ENCODE peak calls at places on chromosomes 5 and 9, in four cellular contexts. J is pancreas, Z is H9, N is sigmoid colon. C is an unnamed sample.

GRCh38 chr5:137649228-137649890 is 86.5 kb downstream of the KLHL3 start:
- DNase-seq in J (no peak), Z (no peak), N (no peak), C (no peak)

GRCh38 chr9:82934949-82935348 is 128.0 kb downstream of the RASEF start:
- DNase-seq in J (peak), Z (no peak), N (no peak), C (no peak)

GRCh38 chr9:92325991-92326500 is 293 bp downstream of the CENPP start:
- DNase-seq in J (peak), Z (no peak), N (no peak), C (no peak)

GRCh38 chr5:127567026-127567768 is 49.8 kb downstream of the PRRC1 start:
- DNase-seq in J (no peak), Z (no peak), N (no peak), C (no peak)

GRCh38 chr9:33677506-33677809 is 117.9 kb upstream of the PRSS3 start:
- DNase-seq in J (no peak), Z (no peak), N (no peak), C (no peak)

GRCh38 chr9:89400398-89401116 is 82.3 kb downstream of the SECISBP2 start:
- DNase-seq in J (no peak), Z (no peak), N (no peak), C (no peak)

GRCh38 chr9:135985459-135985774 is 24.2 kb upstream of the UBAC1 start:
- DNase-seq in J (no peak), Z (no peak), N (no peak), C (no peak)

GRCh38 chr9:134604834-134605233 is 36.8 kb upstream of the COL5A1 start:
- DNase-seq in J (no peak), Z (no peak), N (no peak), C (peak)

GRCh38 chr9:76415731-76416130 is 21.5 kb upstream of the RFK start:
- DNase-seq in J (peak), Z (no peak), N (no peak), C (no peak)

GRCh38 chr5:42876375-42876844 is 64.7 kb upstream of the SELENOP start:
- DNase-seq in J (no peak), Z (no peak), N (no peak), C (no peak)

GRCh38 chr5:6464441-6464840 is 15.8 kb downstream of the UBE2QL1 start:
- DNase-seq in J (no peak), Z (no peak), N (no peak), C (no peak)

GRCh38 chr9:124779368-124780059 is 2.6 kb downstream of the OLFML2A start:
- DNase-seq in J (no peak), Z (peak), N (peak), C (no peak)

GRCh38 chr9:96253059-96253696 is 48.8 kb downstream of the HSD17B3 start:
- DNase-seq in J (no peak), Z (no peak), N (no peak), C (no peak)

GRCh38 chr5:7884491-7885273 is 15.7 kb downstream of the MTRR start:
- DNase-seq in J (no peak), Z (no peak), N (no peak), C (no peak)

GRCh38 chr5:113244966-113245365 is 189.8 kb downstream of the TSSK1B start:
- DNase-seq in J (no peak), Z (no peak), N (no peak), C (no peak)

GRCh38 chr5:160030631-160031377 is 21.9 kb downstream of the TTC1 start:
- DNase-seq in J (no peak), Z (no peak), N (no peak), C (no peak)

GRCh38 chr5:103086547-103086946 is 33.4 kb downstream of the GIN1 start:
- DNase-seq in J (no peak), Z (no peak), N (no peak), C (no peak)

GRCh38 chr9:91483189-91483691 is 59.6 kb upstream of the NFIL3 start:
- DNase-seq in J (no peak), Z (no peak), N (no peak), C (no peak)

GRCh38 chr5:67315802-67316103 is 119.2 kb upstream of the CD180 start:
- DNase-seq in J (no peak), Z (no peak), N (no peak), C (no peak)

GRCh38 chr5:67311208-67311607 is 114.6 kb upstream of the CD180 start:
- DNase-seq in J (no peak), Z (no peak), N (no peak), C (no peak)

GRCh38 chr5:67318746-67319145 is 122.1 kb upstream of the CD180 start:
- DNase-seq in J (no peak), Z (no peak), N (no peak), C (no peak)

GRCh38 chr5:67310740-67311139 is 114.1 kb upstream of the CD180 start:
- DNase-seq in J (no peak), Z (no peak), N (no peak), C (no peak)

DNA sequence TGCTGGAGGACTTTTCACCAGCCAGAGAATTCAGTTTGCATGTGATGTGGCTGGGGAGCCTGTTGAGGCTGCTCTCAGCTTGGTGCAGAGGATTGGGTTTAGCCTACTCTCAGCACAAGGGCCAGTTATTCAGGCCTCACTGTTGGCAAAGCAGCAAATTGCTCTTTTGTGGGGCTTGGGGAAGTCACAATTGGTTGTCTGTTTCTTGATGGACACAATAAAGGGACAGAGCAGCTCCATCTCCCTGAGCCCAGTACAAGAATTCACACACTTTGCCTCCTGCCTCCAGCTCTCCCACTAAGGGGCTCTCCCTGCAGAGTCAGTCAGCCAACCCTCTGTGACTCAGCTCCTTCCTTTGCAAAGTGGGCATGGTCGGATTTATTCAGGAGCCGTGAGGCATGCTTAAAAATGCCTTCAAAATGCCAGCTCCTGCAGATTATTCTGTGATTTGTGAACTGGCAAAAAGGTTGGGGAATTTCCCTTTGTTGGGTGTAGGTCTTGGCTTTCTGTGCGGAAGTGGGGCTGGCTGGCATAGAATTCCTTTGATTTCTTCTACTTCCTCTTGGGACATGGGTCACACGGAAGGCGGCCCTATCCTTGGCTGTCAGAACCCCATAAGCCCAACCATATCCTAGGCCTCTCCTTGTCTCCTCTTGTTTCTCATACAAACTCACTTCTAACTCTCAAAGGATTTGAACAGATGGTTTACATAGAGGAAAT is 118.6 kb upstream of the CD180 start:
- DNase-seq in J (no peak), Z (peak), N (no peak), C (no peak)
- H3K27ac ChIP-seq in J (no peak), Z (no peak), N (peak), C (no peak)

DNA sequence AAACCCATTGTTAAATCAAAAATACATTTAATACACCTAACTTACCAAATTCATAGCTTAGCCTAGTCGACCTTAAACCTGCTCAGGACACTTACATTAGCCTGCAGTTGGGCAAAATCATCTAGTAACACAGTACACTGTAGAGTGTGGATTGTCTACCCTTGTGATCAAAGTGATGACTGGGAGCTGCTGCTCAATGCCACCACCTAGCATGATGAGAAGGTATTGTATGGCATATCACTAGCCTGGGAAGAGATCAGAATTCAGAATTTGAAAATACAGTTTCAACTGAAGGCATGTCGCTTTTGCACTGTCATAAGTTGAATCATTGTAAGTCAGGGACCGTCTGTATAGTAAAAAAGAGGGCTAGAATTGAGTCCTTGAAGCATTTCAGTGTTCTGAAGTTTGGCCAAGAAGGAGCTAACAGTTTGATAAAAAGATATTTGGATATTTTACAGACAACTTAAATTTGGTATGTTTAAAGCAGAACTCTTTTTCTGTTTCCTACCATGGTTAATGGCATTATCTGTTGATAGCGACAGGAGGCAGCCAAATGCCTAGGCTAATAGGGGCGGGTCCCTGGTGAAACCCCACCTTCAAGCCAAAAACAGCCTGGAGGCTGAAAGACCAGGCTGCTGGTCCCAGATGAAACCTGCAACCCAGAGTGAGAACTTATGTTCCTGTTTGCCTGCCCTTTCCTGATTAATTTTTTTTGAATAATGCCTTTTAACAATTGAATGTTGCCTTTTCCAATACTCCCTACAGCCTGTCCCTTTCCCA is 23.0 kb downstream of the SMIM15 start:
- DNase-seq in J (no peak), Z (peak), N (no peak), C (no peak)
- TF ChIP-seq CTCF in J (no peak), Z (peak), N (no peak), C (no peak)

GRCh38 chr9:127982912-127983311 is 2.1 kb upstream of the EEIG1 start:
- DNase-seq in J (no peak), Z (no peak), N (no peak), C (no peak)
- H3K27ac ChIP-seq in J (no peak), Z (no peak), N (no peak), C (peak)

GRCh38 chr5:132237670-132238069 is 10.0 kb upstream of the P4HA2 start:
- DNase-seq in J (peak), Z (peak), N (peak), C (no peak)

GRCh38 chr5:132238901-132239500 is 11.3 kb upstream of the P4HA2 start:
- DNase-seq in J (peak), Z (peak), N (peak), C (no peak)

GRCh38 chr5:132238169-132238744 is 10.6 kb upstream of the P4HA2 start:
- DNase-seq in J (peak), Z (peak), N (peak), C (peak)

GRCh38 chr5:132235340-132235739 is 7.7 kb upstream of the P4HA2 start:
- DNase-seq in J (peak), Z (peak), N (no peak), C (no peak)

DNA sequence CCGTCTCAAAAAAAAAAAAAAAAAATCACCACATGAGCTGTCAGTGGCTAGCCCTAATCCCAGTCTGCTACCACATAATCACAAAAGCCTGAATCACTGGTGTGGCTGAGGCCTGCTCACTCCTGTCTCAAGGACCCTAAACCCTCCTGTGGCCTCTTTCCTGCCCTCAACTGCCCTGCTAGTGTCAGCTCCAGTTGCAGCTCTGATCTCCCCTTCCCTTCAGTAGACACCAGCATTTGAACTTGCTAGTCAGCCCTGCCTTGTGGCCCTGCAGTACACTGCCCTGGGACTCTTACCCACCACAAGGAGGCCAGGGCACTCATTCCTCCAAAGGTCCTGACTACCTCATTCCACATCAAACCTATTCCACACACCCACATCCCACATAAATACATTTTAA is 9.5 kb upstream of the P4HA2 start:
- DNase-seq in J (peak), Z (peak), N (peak), C (no peak)
- TF ChIP-seq CTCF in J (no peak), Z (peak), N (no peak), C (no peak)

GRCh38 chr5:140555747-140556312 is 1.4 kb downstream of the SRA1 start:
- DNase-seq in J (no peak), Z (no peak), N (no peak), C (no peak)
- H3K27ac ChIP-seq in J (no peak), Z (no peak), N (no peak), C (peak)